ENCODE peak calls at places on chromosome 6, in eight cellular contexts. O, K, Q, S, Z, J, E and A are unnamed samples.

GRCh38 chr6:24057030-24057429 is 69.0 kb upstream of the NRSN1 start:
- DNase-seq in O (no peak), K (no peak), Q (no peak), S (no peak), Z (no peak), J (no peak), E (no peak), A (no peak)

GRCh38 chr6:156783958-156784357 is 6.8 kb downstream of the ARID1B start:
- DNase-seq in O (no peak), K (no peak), Q (no peak), S (no peak), Z (no peak), J (no peak), E (no peak), A (no peak)

GRCh38 chr6:43964659-43965570 is 162.3 kb downstream of the MRPL14 start:
- DNase-seq in O (no peak), K (no peak), Q (no peak), S (no peak), Z (no peak), J (peak), E (no peak), A (no peak)

GRCh38 chr6:140071115-140071514 is 696.7 kb upstream of the CITED2 start:
- DNase-seq in O (no peak), K (no peak), Q (no peak), S (no peak), Z (no peak), J (no peak), E (no peak), A (no peak)

GRCh38 chr6:30730611-30731435 is 10.7 kb downstream of the TUBB start:
- DNase-seq in O (peak), K (peak), Q (no peak), S (peak), Z (peak), J (no peak), E (peak), A (peak)

GRCh38 chr6:31272431-31272830 is 539 bp upstream of the HLA-C start:
- DNase-seq in O (peak), K (no peak), Q (no peak), S (no peak), Z (no peak), J (no peak), E (no peak), A (no peak)

GRCh38 chr6:160035693-160036330 is 66.9 kb downstream of the IGF2R start:
- DNase-seq in O (no peak), K (no peak), Q (no peak), S (no peak), Z (no peak), J (no peak), E (no peak), A (no peak)

GRCh38 chr6:106398621-106399020 is 38.1 kb downstream of the CRYBG1 start:
- DNase-seq in O (no peak), K (no peak), Q (no peak), S (no peak), Z (no peak), J (no peak), E (no peak), A (no peak)

GRCh38 chr6:94894300-94894699 is 683.0 kb upstream of the MANEA start:
- DNase-seq in O (no peak), K (no peak), Q (no peak), S (no peak), Z (no peak), J (no peak), E (no peak), A (no peak)

GRCh38 chr6:82783587-82784253 is 281.9 kb downstream of the UBE3D start:
- DNase-seq in O (no peak), K (no peak), Q (no peak), S (no peak), Z (peak), J (no peak), E (no peak), A (peak)

GRCh38 chr6:76555090-76555489 is 482.6 kb upstream of the IMPG1 start:
- DNase-seq in O (no peak), K (no peak), Q (no peak), S (no peak), Z (peak), J (no peak), E (no peak), A (peak)

GRCh38 chr6:30198166-30199084 is 14.8 kb downstream of the TRIM26 start:
- DNase-seq in O (no peak), K (no peak), Q (no peak), S (no peak), Z (no peak), J (no peak), E (no peak), A (no peak)

GRCh38 chr6:137968901-137969300 is 101.8 kb downstream of the TNFAIP3 start:
- DNase-seq in O (no peak), K (no peak), Q (no peak), S (no peak), Z (no peak), J (no peak), E (no peak), A (no peak)

GRCh38 chr6:169589293-169589692 is 112.5 kb downstream of the WDR27 start:
- DNase-seq in O (peak), K (no peak), Q (no peak), S (no peak), Z (no peak), J (no peak), E (peak), A (no peak)

GRCh38 chr6:46990031-46990644 is 52.0 kb downstream of the ADGRF1 start:
- DNase-seq in O (no peak), K (no peak), Q (no peak), S (no peak), Z (no peak), J (no peak), E (no peak), A (no peak)

GRCh38 chr6:100181309-100181708 is 187.3 kb upstream of the MCHR2 start:
- DNase-seq in O (no peak), K (no peak), Q (no peak), S (no peak), Z (no peak), J (no peak), E (no peak), A (no peak)

GRCh38 chr6:18503588-18504231 is 116.6 kb downstream of the RNF144B start:
- DNase-seq in O (peak), K (peak), Q (peak), S (no peak), Z (peak), J (no peak), E (peak), A (peak)

GRCh38 chr6:145813285-145814034 is 1.1 kb downstream of the FBXO30 start:
- DNase-seq in O (no peak), K (no peak), Q (no peak), S (no peak), Z (no peak), J (no peak), E (no peak), A (no peak)

GRCh38 chr6:151782560-151782959 is 24.9 kb upstream of the ESR1 start:
- DNase-seq in O (no peak), K (no peak), Q (no peak), S (no peak), Z (no peak), J (no peak), E (no peak), A (no peak)

GRCh38 chr6:73513496-73513854 is 7.4 kb downstream of the EEF1A1 start:
- DNase-seq in O (no peak), K (no peak), Q (no peak), S (no peak), Z (no peak), J (no peak), E (no peak), A (peak)

GRCh38 chr6:169774347-169774746 is 22.9 kb downstream of the ERMARD start:
- DNase-seq in O (no peak), K (no peak), Q (no peak), S (no peak), Z (no peak), J (no peak), E (no peak), A (no peak)

GRCh38 chr6:35967059-35967769 is 46.3 kb upstream of the SRPK1 start:
- DNase-seq in O (no peak), K (no peak), Q (no peak), S (no peak), Z (peak), J (no peak), E (no peak), A (no peak)

GRCh38 chr6:157955675-157956074 is 26.0 kb upstream of the SYNJ2 start:
- DNase-seq in O (no peak), K (no peak), Q (no peak), S (no peak), Z (no peak), J (no peak), E (no peak), A (no peak)

GRCh38 chr6:163391983-163392382 is 22.5 kb upstream of the QKI start:
- DNase-seq in O (no peak), K (no peak), Q (peak), S (no peak), Z (no peak), J (no peak), E (no peak), A (no peak)

GRCh38 chr6:31659649-31660223 is 842 bp downstream of the C6orf47 start:
- DNase-seq in O (peak), K (no peak), Q (no peak), S (no peak), Z (no peak), J (no peak), E (no peak), A (no peak)

GRCh38 chr6:26195924-26196845 is 109.0 kb downstream of the HFE start:
- DNase-seq in O (peak), K (no peak), Q (no peak), S (no peak), Z (peak), J (no peak), E (peak), A (peak)

GRCh38 chr6:3566812-3567211 is 110.0 kb upstream of the SLC22A23 start:
- DNase-seq in O (no peak), K (no peak), Q (no peak), S (no peak), Z (no peak), J (no peak), E (no peak), A (no peak)

GRCh38 chr6:3808759-3809514 is 40.2 kb upstream of the FAM50B start:
- DNase-seq in O (no peak), K (peak), Q (peak), S (no peak), Z (no peak), J (peak), E (no peak), A (no peak)

GRCh38 chr6:5287205-5287965 is 26.1 kb downstream of the FARS2 start:
- DNase-seq in O (no peak), K (no peak), Q (peak), S (no peak), Z (no peak), J (no peak), E (no peak), A (no peak)

GRCh38 chr6:1893470-1894130 is 283.9 kb downstream of the FOXC1 start:
- DNase-seq in O (no peak), K (no peak), Q (no peak), S (no peak), Z (peak), J (no peak), E (no peak), A (peak)

GRCh38 chr6:83352413-83352812 is 78.4 kb downstream of the ME1 start:
- DNase-seq in O (no peak), K (no peak), Q (no peak), S (no peak), Z (no peak), J (no peak), E (no peak), A (no peak)

GRCh38 chr6:45613678-45614077 is 235.9 kb upstream of the SUPT3H start:
- DNase-seq in O (no peak), K (peak), Q (no peak), S (no peak), Z (no peak), J (no peak), E (no peak), A (no peak)

GRCh38 chr6:139028658-139029469 is at the start of gene ABRACL:
- DNase-seq in O (peak), K (peak), Q (peak), S (peak), Z (peak), J (peak), E (peak), A (peak)

GRCh38 chr6:8743146-8743745 is 307.9 kb upstream of the SLC35B3 start:
- DNase-seq in O (no peak), K (no peak), Q (peak), S (no peak), Z (no peak), J (no peak), E (no peak), A (no peak)

GRCh38 chr6:3400162-3400561 is 56.7 kb downstream of the SLC22A23 start:
- DNase-seq in O (no peak), K (no peak), Q (no peak), S (no peak), Z (no peak), J (no peak), E (no peak), A (no peak)

GRCh38 chr6:142929751-142930358 is 15.1 kb downstream of the HIVEP2 start:
- DNase-seq in O (no peak), K (no peak), Q (no peak), S (no peak), Z (no peak), J (no peak), E (no peak), A (no peak)

GRCh38 chr6:1035419-1035818 is 276.5 kb upstream of the FOXQ1 start:
- DNase-seq in O (no peak), K (no peak), Q (no peak), S (no peak), Z (no peak), J (no peak), E (no peak), A (no peak)

GRCh38 chr6:127554435-127555006 is 22.5 kb upstream of the C6orf58 start:
- DNase-seq in O (no peak), K (no peak), Q (peak), S (no peak), Z (peak), J (no peak), E (peak), A (peak)

GRCh38 chr6:130033999-130034814 is 15.8 kb downstream of the L3MBTL3 start:
- DNase-seq in O (no peak), K (no peak), Q (no peak), S (no peak), Z (no peak), J (no peak), E (peak), A (no peak)

GRCh38 chr6:138036955-138037592 is 70.1 kb downstream of the PERP start:
- DNase-seq in O (no peak), K (no peak), Q (no peak), S (no peak), Z (no peak), J (no peak), E (no peak), A (no peak)